ENCODE peak calls at places on chromosomes 1 and 21, in nine cellular contexts. X, V, D, J, H, A, L, T and K are unnamed samples.
A peak's percentile ranks its signal among the peaks of the same experiment; 100 is the strongest.

GRCh38 chr1:119982006-119982405 is 85.7 kb upstream of the ADAM30 start:
- DNase-seq in X (no peak), V (peak; percentile 70), D (no peak), J (no peak), H (no peak), A (no peak), L (peak; percentile 68), T (no peak), K (no peak)

GRCh38 chr1:246372502-246372901 is 134.6 kb downstream of the SMYD3 start:
- DNase-seq in X (no peak), V (no peak), D (no peak), J (peak; percentile 34), H (no peak), A (no peak), L (peak; percentile 42), T (no peak), K (peak; percentile 67)

GRCh38 chr1:3327389-3327702 is 127.1 kb upstream of the ARHGEF16 start:
- DNase-seq in X (no peak), V (no peak), D (no peak), J (no peak), H (no peak), A (no peak), L (no peak), T (no peak), K (no peak)

GRCh38 chr21:30563630-30564029 is 2.5 kb upstream of the KRTAP19-7 start:
- DNase-seq in X (no peak), V (no peak), D (no peak), J (no peak), H (no peak), A (no peak), L (no peak), T (no peak), K (no peak)

GRCh38 chr1:57485643-57486042 is 61.8 kb upstream of the DAB1 start:
- DNase-seq in X (no peak), V (no peak), D (no peak), J (no peak), H (no peak), A (no peak), L (no peak), T (no peak), K (no peak)

GRCh38 chr1:23979387-23980005 is 631 bp downstream of the SRSF10 start:
- DNase-seq in X (no peak), V (no peak), D (no peak), J (no peak), H (no peak), A (no peak), L (no peak), T (no peak), K (no peak)

GRCh38 chr1:183806086-183806485 is 1.2 kb downstream of the RGL1 start:
- DNase-seq in X (no peak), V (no peak), D (no peak), J (no peak), H (no peak), A (no peak), L (no peak), T (no peak), K (no peak)

GRCh38 chr1:226679853-226680516 is 59.1 kb downstream of the ITPKB start:
- DNase-seq in X (peak; percentile 87), V (peak; percentile 90), D (no peak), J (peak; percentile 89), H (peak; percentile 87), A (peak; percentile 61), L (peak; percentile 91), T (no peak), K (peak; percentile 95)

GRCh38 chr1:239976130-239976968 is 115.3 kb upstream of the FMN2 start:
- DNase-seq in X (peak; percentile 44), V (no peak), D (no peak), J (peak; percentile 60), H (peak; percentile 63), A (no peak), L (peak; percentile 76), T (peak; percentile 41), K (no peak)

GRCh38 chr1:56061824-56062223 is 517.5 kb downstream of the PLPP3 start:
- DNase-seq in X (no peak), V (no peak), D (peak; percentile 25), J (no peak), H (no peak), A (no peak), L (no peak), T (no peak), K (no peak)

GRCh38 chr1:186202174-186202843 is 172.7 kb downstream of the TPR start:
- DNase-seq in X (no peak), V (peak; percentile 62), D (no peak), J (peak; percentile 37), H (no peak), A (peak; percentile 30), L (peak; percentile 30), T (no peak), K (no peak)

GRCh38 chr21:37983336-37984095 is 67.3 kb upstream of the KCNJ6 start:
- DNase-seq in X (no peak), V (no peak), D (no peak), J (no peak), H (no peak), A (no peak), L (no peak), T (peak; percentile 7), K (no peak)

GRCh38 chr1:211343607-211344334 is 17.1 kb downstream of the TRAF5 start:
- DNase-seq in X (no peak), V (no peak), D (no peak), J (no peak), H (no peak), A (peak; percentile 13), L (no peak), T (no peak), K (no peak)

GRCh38 chr1:13730751-13731482 is 30.9 kb downstream of the PRDM2 start:
- DNase-seq in X (peak; percentile 74), V (no peak), D (peak; percentile 94), J (no peak), H (peak; percentile 50), A (peak; percentile 43), L (peak; percentile 50), T (no peak), K (peak; percentile 95)

GRCh38 chr1:28755701-28756100 is 19.0 kb downstream of the YTHDF2 start:
- DNase-seq in X (no peak), V (no peak), D (no peak), J (no peak), H (no peak), A (no peak), L (no peak), T (no peak), K (no peak)

GRCh38 chr1:33918368-33918767 is 54.5 kb downstream of the HMGB4 start:
- DNase-seq in X (no peak), V (no peak), D (no peak), J (no peak), H (no peak), A (no peak), L (no peak), T (no peak), K (no peak)

DNA sequence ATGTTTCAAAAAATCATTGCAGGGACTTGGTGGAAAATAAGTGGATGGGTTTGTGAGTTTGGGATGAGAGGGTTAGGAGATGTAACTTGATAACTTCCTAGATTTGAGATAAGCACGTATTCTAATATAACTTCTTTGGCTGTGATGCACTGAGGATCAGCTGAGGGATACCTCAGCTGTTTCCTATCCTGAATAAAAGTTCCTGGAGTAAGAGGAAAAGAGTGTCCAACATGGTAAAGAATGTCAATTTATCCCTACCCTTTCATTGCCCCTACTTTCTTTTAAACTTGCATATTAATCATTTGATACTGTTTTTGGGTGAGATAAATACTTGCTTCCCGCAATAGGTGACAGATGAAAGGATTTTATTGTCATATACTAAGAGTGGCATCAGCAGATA is 1.5 kb upstream of the SUCO start:
- DNase-seq in X (no peak), V (no peak), D (no peak), J (no peak), H (no peak), A (no peak), L (no peak), T (no peak), K (no peak)
- H3K27ac ChIP-seq in X (peak overlapping the region; percentile 99), V (peak overlapping the region; percentile 95), D (peak overlapping the region; percentile 95), J (peak overlapping the region; percentile 95), H (peak overlapping the region; percentile 97), A (peak overlapping the region; percentile 99), L (peak overlapping the region; percentile 98), T (peak overlapping the region; percentile 84), K (peak overlapping the region; percentile 100)

GRCh38 chr1:199733125-199733524 is 294.4 kb upstream of the NR5A2 start:
- DNase-seq in X (no peak), V (no peak), D (no peak), J (no peak), H (no peak), A (no peak), L (no peak), T (no peak), K (no peak)

GRCh38 chr1:199741586-199741985 is 285.9 kb upstream of the NR5A2 start:
- DNase-seq in X (no peak), V (no peak), D (no peak), J (no peak), H (no peak), A (no peak), L (no peak), T (no peak), K (no peak)

GRCh38 chr1:199734186-199734585 is 293.3 kb upstream of the NR5A2 start:
- DNase-seq in X (no peak), V (no peak), D (no peak), J (no peak), H (no peak), A (no peak), L (no peak), T (no peak), K (no peak)

GRCh38 chr1:199736646-199737045 is 290.9 kb upstream of the NR5A2 start:
- DNase-seq in X (no peak), V (no peak), D (no peak), J (no peak), H (no peak), A (no peak), L (no peak), T (no peak), K (no peak)

GRCh38 chr1:199735660-199736059 is 291.9 kb upstream of the NR5A2 start:
- DNase-seq in X (no peak), V (no peak), D (no peak), J (no peak), H (no peak), A (no peak), L (no peak), T (no peak), K (no peak)
- TF ChIP-seq POLR2A in X (no peak), V (no peak), D (no peak), J (no peak), H (no peak), A (no peak), L (no peak), T (no peak), K (no peak)

DNA sequence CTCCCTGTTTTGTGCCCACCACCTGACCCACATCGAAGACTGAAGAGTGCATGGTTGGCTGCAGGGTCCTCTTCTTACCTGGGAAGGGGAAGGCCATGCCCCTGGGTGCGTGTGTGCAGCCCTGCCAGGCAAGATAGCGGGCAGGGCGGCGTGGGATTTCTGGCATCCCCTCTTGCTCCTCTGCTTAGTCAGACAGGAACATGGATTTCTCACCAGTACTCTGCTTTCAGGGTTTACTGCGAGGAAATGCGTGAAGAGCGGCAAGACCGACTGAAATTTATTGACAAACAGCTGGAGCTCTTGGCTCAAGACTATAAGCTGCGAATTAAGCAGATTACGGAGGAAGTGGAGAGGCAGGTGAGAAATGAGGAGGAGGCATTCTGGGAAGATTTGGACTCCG is 15.5 kb upstream of the MIIP start:
- DNase-seq in X (no peak), V (no peak), D (no peak), J (no peak), H (no peak), A (no peak), L (no peak), T (no peak), K (no peak)
- H3K4me1 ChIP-seq in X (no peaks in the 10 kb centered on the region), V (no peaks in the 10 kb centered on the region), D (peaks cover 26% of the 10 kb centered on the region), J (no peaks in the 10 kb centered on the region), H (no peaks in the 10 kb centered on the region), A (no peaks in the 10 kb centered on the region), L (no peaks in the 10 kb centered on the region), T (peaks cover 8% of the 10 kb centered on the region), K (no peaks in the 10 kb centered on the region)

GRCh38 chr1:16164821-16165364 is 9.0 kb upstream of the EPHA2 start:
- DNase-seq in X (no peak), V (no peak), D (no peak), J (no peak), H (no peak), A (no peak), L (no peak), T (no peak), K (no peak)
- H3K27ac ChIP-seq in X (peak overlapping the region; percentile 3), V (no peak overlapping the region), D (no peak overlapping the region), J (no peak overlapping the region), H (peak overlapping the region; percentile 43), A (peak overlapping the region; percentile 78), L (no peak overlapping the region), T (peak overlapping the region; percentile 81), K (no peak overlapping the region)